ENCODE peak calls at places on chromosome 4, in nine cellular contexts. One of them, this sample, is unnamed.
A peak's percentile ranks its signal among the peaks of the same experiment; 100 is the strongest.

GRCh38 chr4:27973056-27973455 is 1112.4 kb downstream of the STIM2 start:
- DNase-seq in WTC11: no peak
- DNase-seq in NCI-H1694 treated with DMSO at 0.1 percent for 48 hours: no peak
- DNase-seq in KG1: no peak
- DNase-seq in HS-5: no peak
- DNase-seq in nephron progenitor cell: no peak
- DNase-seq in DMS79 treated with DMSO at 0.1 percent for 48 hours: no peak
- DNase-seq in GM12865: no peak
- DNase-seq in activated T-cell treated with anti-CD3 and anti-CD28 coated beads for 48 hours: no peak
- DNase-seq in this sample: no peak

GRCh38 chr4:152458801-152459302 is 77.0 kb downstream of the FBXW7 start:
- DNase-seq in GM12865: peak; percentile 35
- DNase-seq in HS-5: no peak
- DNase-seq in NCI-H1694 treated with DMSO at 0.1 percent for 48 hours: no peak
- DNase-seq in activated T-cell treated with anti-CD3 and anti-CD28 coated beads for 48 hours: no peak
- DNase-seq in nephron progenitor cell: no peak
- DNase-seq in DMS79 treated with DMSO at 0.1 percent for 48 hours: no peak
- DNase-seq in KG1: no peak
- DNase-seq in WTC11: no peak
- DNase-seq in this sample: peak; percentile 24

GRCh38 chr4:152534541-152535231 is 1.2 kb downstream of the FBXW7 start:
- DNase-seq in NCI-H1694 treated with DMSO at 0.1 percent for 48 hours: no peak
- DNase-seq in HS-5: no peak
- DNase-seq in GM12865: peak; percentile 57
- DNase-seq in activated T-cell treated with anti-CD3 and anti-CD28 coated beads for 48 hours: peak; percentile 31
- DNase-seq in WTC11: peak; percentile 41
- DNase-seq in nephron progenitor cell: peak; percentile 59
- DNase-seq in DMS79 treated with DMSO at 0.1 percent for 48 hours: peak; percentile 5
- DNase-seq in KG1: peak; percentile 40
- DNase-seq in this sample: peak; percentile 38

GRCh38 chr4:98452091-98452490 is 190.9 kb downstream of the RAP1GDS1 start:
- DNase-seq in activated T-cell treated with anti-CD3 and anti-CD28 coated beads for 48 hours: no peak
- DNase-seq in GM12865: no peak
- DNase-seq in HS-5: no peak
- DNase-seq in KG1: no peak
- DNase-seq in NCI-H1694 treated with DMSO at 0.1 percent for 48 hours: no peak
- DNase-seq in DMS79 treated with DMSO at 0.1 percent for 48 hours: no peak
- DNase-seq in nephron progenitor cell: no peak
- DNase-seq in WTC11: no peak
- DNase-seq in this sample: no peak

GRCh38 chr4:87985097-87985886 is 9.8 kb downstream of the SPP1 start:
- DNase-seq in activated T-cell treated with anti-CD3 and anti-CD28 coated beads for 48 hours: peak; percentile 16
- DNase-seq in WTC11: peak; percentile 74
- DNase-seq in HS-5: no peak
- DNase-seq in KG1: peak; percentile 41
- DNase-seq in GM12865: peak; percentile 38
- DNase-seq in NCI-H1694 treated with DMSO at 0.1 percent for 48 hours: peak; percentile 45
- DNase-seq in DMS79 treated with DMSO at 0.1 percent for 48 hours: no peak
- DNase-seq in nephron progenitor cell: peak; percentile 46
- DNase-seq in this sample: peak; percentile 17

GRCh38 chr4:30714408-30715031 is 5.6 kb upstream of the PCDH7 start:
- DNase-seq in WTC11: peak; percentile 70
- DNase-seq in activated T-cell treated with anti-CD3 and anti-CD28 coated beads for 48 hours: no peak
- DNase-seq in DMS79 treated with DMSO at 0.1 percent for 48 hours: no peak
- DNase-seq in KG1: no peak
- DNase-seq in GM12865: peak; percentile 28
- DNase-seq in HS-5: no peak
- DNase-seq in nephron progenitor cell: peak; percentile 65
- DNase-seq in NCI-H1694 treated with DMSO at 0.1 percent for 48 hours: peak; percentile 21
- DNase-seq in this sample: no peak

GRCh38 chr4:15004701-15005301 is 2.5 kb downstream of the CPEB2 start:
- DNase-seq in nephron progenitor cell: peak; percentile 46
- DNase-seq in HS-5: no peak
- DNase-seq in KG1: peak; percentile 24
- DNase-seq in DMS79 treated with DMSO at 0.1 percent for 48 hours: no peak
- DNase-seq in GM12865: peak; percentile 76
- DNase-seq in NCI-H1694 treated with DMSO at 0.1 percent for 48 hours: no peak
- DNase-seq in WTC11: peak; percentile 43
- DNase-seq in activated T-cell treated with anti-CD3 and anti-CD28 coated beads for 48 hours: peak; percentile 32
- DNase-seq in this sample: peak; percentile 10

GRCh38 chr4:76607846-76608245 is 172.8 kb downstream of the SHROOM3 start:
- DNase-seq in activated T-cell treated with anti-CD3 and anti-CD28 coated beads for 48 hours: no peak
- DNase-seq in KG1: no peak
- DNase-seq in DMS79 treated with DMSO at 0.1 percent for 48 hours: no peak
- DNase-seq in HS-5: no peak
- DNase-seq in NCI-H1694 treated with DMSO at 0.1 percent for 48 hours: no peak
- DNase-seq in nephron progenitor cell: no peak
- DNase-seq in GM12865: no peak
- DNase-seq in WTC11: no peak
- DNase-seq in this sample: no peak

GRCh38 chr4:156100651-156101050 is 147.0 kb upstream of the CTSO start:
- DNase-seq in DMS79 treated with DMSO at 0.1 percent for 48 hours: no peak
- DNase-seq in NCI-H1694 treated with DMSO at 0.1 percent for 48 hours: no peak
- DNase-seq in WTC11: no peak
- DNase-seq in GM12865: no peak
- DNase-seq in activated T-cell treated with anti-CD3 and anti-CD28 coated beads for 48 hours: no peak
- DNase-seq in nephron progenitor cell: no peak
- DNase-seq in HS-5: no peak
- DNase-seq in KG1: no peak
- DNase-seq in this sample: no peak

GRCh38 chr4:100742045-100742444 is 224.2 kb upstream of the EMCN start:
- DNase-seq in activated T-cell treated with anti-CD3 and anti-CD28 coated beads for 48 hours: no peak
- DNase-seq in WTC11: no peak
- DNase-seq in KG1: no peak
- DNase-seq in HS-5: no peak
- DNase-seq in NCI-H1694 treated with DMSO at 0.1 percent for 48 hours: no peak
- DNase-seq in GM12865: peak; percentile 57
- DNase-seq in DMS79 treated with DMSO at 0.1 percent for 48 hours: no peak
- DNase-seq in nephron progenitor cell: no peak
- DNase-seq in this sample: no peak

GRCh38 chr4:21949073-21949457 is 493 bp upstream of the KCNIP4 start:
- DNase-seq in GM12865: no peak
- DNase-seq in WTC11: no peak
- DNase-seq in nephron progenitor cell: no peak
- DNase-seq in KG1: no peak
- DNase-seq in NCI-H1694 treated with DMSO at 0.1 percent for 48 hours: no peak
- DNase-seq in HS-5: no peak
- DNase-seq in activated T-cell treated with anti-CD3 and anti-CD28 coated beads for 48 hours: no peak
- DNase-seq in DMS79 treated with DMSO at 0.1 percent for 48 hours: no peak
- DNase-seq in this sample: no peak

GRCh38 chr4:140156529-140157171 is 2.7 kb upstream of the MAML3 start:
- DNase-seq in activated T-cell treated with anti-CD3 and anti-CD28 coated beads for 48 hours: no peak
- DNase-seq in WTC11: no peak
- DNase-seq in GM12865: peak; percentile 52
- DNase-seq in NCI-H1694 treated with DMSO at 0.1 percent for 48 hours: no peak
- DNase-seq in DMS79 treated with DMSO at 0.1 percent for 48 hours: no peak
- DNase-seq in KG1: peak; percentile 46
- DNase-seq in HS-5: no peak
- DNase-seq in nephron progenitor cell: no peak
- DNase-seq in this sample: peak; percentile 19

GRCh38 chr4:142801966-142802365 is 44.1 kb downstream of the INPP4B start:
- DNase-seq in WTC11: no peak
- DNase-seq in HS-5: no peak
- DNase-seq in NCI-H1694 treated with DMSO at 0.1 percent for 48 hours: no peak
- DNase-seq in DMS79 treated with DMSO at 0.1 percent for 48 hours: no peak
- DNase-seq in nephron progenitor cell: no peak
- DNase-seq in GM12865: no peak
- DNase-seq in activated T-cell treated with anti-CD3 and anti-CD28 coated beads for 48 hours: no peak
- DNase-seq in KG1: no peak
- DNase-seq in this sample: no peak

GRCh38 chr4:10074767-10075105 is 41.9 kb downstream of the WDR1 start:
- DNase-seq in KG1: no peak
- DNase-seq in GM12865: peak; percentile 9
- DNase-seq in NCI-H1694 treated with DMSO at 0.1 percent for 48 hours: peak; percentile 43
- DNase-seq in activated T-cell treated with anti-CD3 and anti-CD28 coated beads for 48 hours: no peak
- DNase-seq in DMS79 treated with DMSO at 0.1 percent for 48 hours: no peak
- DNase-seq in HS-5: no peak
- DNase-seq in WTC11: peak; percentile 11
- DNase-seq in nephron progenitor cell: no peak
- DNase-seq in this sample: no peak

GRCh38 chr4:61872983-61873382 is 672.9 kb downstream of the ADGRL3 start:
- DNase-seq in activated T-cell treated with anti-CD3 and anti-CD28 coated beads for 48 hours: no peak
- DNase-seq in DMS79 treated with DMSO at 0.1 percent for 48 hours: no peak
- DNase-seq in HS-5: no peak
- DNase-seq in KG1: peak; percentile 38
- DNase-seq in NCI-H1694 treated with DMSO at 0.1 percent for 48 hours: no peak
- DNase-seq in WTC11: no peak
- DNase-seq in nephron progenitor cell: no peak
- DNase-seq in GM12865: no peak
- DNase-seq in this sample: no peak

GRCh38 chr4:112664611-112665010 is 27.7 kb downstream of the LARP7 start:
- DNase-seq in activated T-cell treated with anti-CD3 and anti-CD28 coated beads for 48 hours: no peak
- DNase-seq in nephron progenitor cell: no peak
- DNase-seq in KG1: no peak
- DNase-seq in HS-5: no peak
- DNase-seq in DMS79 treated with DMSO at 0.1 percent for 48 hours: no peak
- DNase-seq in NCI-H1694 treated with DMSO at 0.1 percent for 48 hours: no peak
- DNase-seq in GM12865: no peak
- DNase-seq in WTC11: no peak
- DNase-seq in this sample: no peak

GRCh38 chr4:120694973-120695372 is 227.6 kb downstream of the PRDM5 start:
- DNase-seq in NCI-H1694 treated with DMSO at 0.1 percent for 48 hours: no peak
- DNase-seq in GM12865: no peak
- DNase-seq in HS-5: peak; percentile 42
- DNase-seq in activated T-cell treated with anti-CD3 and anti-CD28 coated beads for 48 hours: no peak
- DNase-seq in WTC11: no peak
- DNase-seq in DMS79 treated with DMSO at 0.1 percent for 48 hours: no peak
- DNase-seq in KG1: no peak
- DNase-seq in nephron progenitor cell: no peak
- DNase-seq in this sample: no peak

GRCh38 chr4:1408418-1408817 is 2.2 kb upstream of the NKX1-1 start:
- DNase-seq in nephron progenitor cell: no peak
- DNase-seq in DMS79 treated with DMSO at 0.1 percent for 48 hours: no peak
- DNase-seq in GM12865: no peak
- DNase-seq in activated T-cell treated with anti-CD3 and anti-CD28 coated beads for 48 hours: no peak
- DNase-seq in NCI-H1694 treated with DMSO at 0.1 percent for 48 hours: peak; percentile 29
- DNase-seq in HS-5: no peak
- DNase-seq in KG1: no peak
- DNase-seq in WTC11: no peak
- DNase-seq in this sample: no peak

GRCh38 chr4:174213734-174214101 is 69.7 kb downstream of the FBXO8 start:
- DNase-seq in WTC11: peak; percentile 21
- DNase-seq in nephron progenitor cell: no peak
- DNase-seq in KG1: no peak
- DNase-seq in activated T-cell treated with anti-CD3 and anti-CD28 coated beads for 48 hours: no peak
- DNase-seq in NCI-H1694 treated with DMSO at 0.1 percent for 48 hours: no peak
- DNase-seq in HS-5: no peak
- DNase-seq in GM12865: no peak
- DNase-seq in DMS79 treated with DMSO at 0.1 percent for 48 hours: no peak
- DNase-seq in this sample: no peak

GRCh38 chr4:986949-987688 is at the start of gene IDUA:
- DNase-seq in DMS79 treated with DMSO at 0.1 percent for 48 hours: no peak
- DNase-seq in nephron progenitor cell: peak; percentile 87
- DNase-seq in activated T-cell treated with anti-CD3 and anti-CD28 coated beads for 48 hours: peak; percentile 84
- DNase-seq in KG1: peak; percentile 40
- DNase-seq in HS-5: peak; percentile 73
- DNase-seq in NCI-H1694 treated with DMSO at 0.1 percent for 48 hours: peak; percentile 37
- DNase-seq in GM12865: peak; percentile 84
- DNase-seq in WTC11: peak; percentile 66
- DNase-seq in this sample: peak; percentile 41

GRCh38 chr4:125368684-125369083 is 53.9 kb downstream of the FAT4 start:
- DNase-seq in KG1: no peak
- DNase-seq in nephron progenitor cell: no peak
- DNase-seq in activated T-cell treated with anti-CD3 and anti-CD28 coated beads for 48 hours: no peak
- DNase-seq in GM12865: no peak
- DNase-seq in HS-5: no peak
- DNase-seq in WTC11: no peak
- DNase-seq in NCI-H1694 treated with DMSO at 0.1 percent for 48 hours: no peak
- DNase-seq in DMS79 treated with DMSO at 0.1 percent for 48 hours: no peak
- DNase-seq in this sample: no peak

GRCh38 chr4:173214661-173215060 is 46.0 kb downstream of the GALNT7 start:
- DNase-seq in DMS79 treated with DMSO at 0.1 percent for 48 hours: peak; percentile 45
- DNase-seq in WTC11: no peak
- DNase-seq in NCI-H1694 treated with DMSO at 0.1 percent for 48 hours: no peak
- DNase-seq in KG1: no peak
- DNase-seq in HS-5: no peak
- DNase-seq in GM12865: no peak
- DNase-seq in activated T-cell treated with anti-CD3 and anti-CD28 coated beads for 48 hours: no peak
- DNase-seq in nephron progenitor cell: no peak
- DNase-seq in this sample: no peak

GRCh38 chr4:2341261-2341841 is 77.1 kb downstream of the ZFYVE28 start:
- DNase-seq in GM12865: no peak
- DNase-seq in NCI-H1694 treated with DMSO at 0.1 percent for 48 hours: no peak
- DNase-seq in activated T-cell treated with anti-CD3 and anti-CD28 coated beads for 48 hours: no peak
- DNase-seq in nephron progenitor cell: no peak
- DNase-seq in WTC11: no peak
- DNase-seq in DMS79 treated with DMSO at 0.1 percent for 48 hours: no peak
- DNase-seq in HS-5: no peak
- DNase-seq in KG1: no peak
- DNase-seq in this sample: no peak

GRCh38 chr4:184940500-184940899 is 77.8 kb upstream of the HELT start:
- DNase-seq in nephron progenitor cell: no peak
- DNase-seq in HS-5: no peak
- DNase-seq in DMS79 treated with DMSO at 0.1 percent for 48 hours: no peak
- DNase-seq in KG1: no peak
- DNase-seq in WTC11: no peak
- DNase-seq in GM12865: no peak
- DNase-seq in NCI-H1694 treated with DMSO at 0.1 percent for 48 hours: no peak
- DNase-seq in activated T-cell treated with anti-CD3 and anti-CD28 coated beads for 48 hours: no peak
- DNase-seq in this sample: no peak

GRCh38 chr4:83535520-83535944 is 376 bp upstream of the GPAT3 start:
- DNase-seq in DMS79 treated with DMSO at 0.1 percent for 48 hours: peak; percentile 29
- DNase-seq in GM12865: peak; percentile 19
- DNase-seq in KG1: no peak
- DNase-seq in WTC11: peak; percentile 46
- DNase-seq in activated T-cell treated with anti-CD3 and anti-CD28 coated beads for 48 hours: peak; percentile 18
- DNase-seq in NCI-H1694 treated with DMSO at 0.1 percent for 48 hours: no peak
- DNase-seq in HS-5: no peak
- DNase-seq in nephron progenitor cell: peak; percentile 31
- DNase-seq in this sample: no peak

GRCh38 chr4:8835521-8836365 is 35.9 kb downstream of the HMX1 start:
- DNase-seq in WTC11: no peak
- DNase-seq in NCI-H1694 treated with DMSO at 0.1 percent for 48 hours: no peak
- DNase-seq in HS-5: no peak
- DNase-seq in KG1: no peak
- DNase-seq in DMS79 treated with DMSO at 0.1 percent for 48 hours: no peak
- DNase-seq in GM12865: no peak
- DNase-seq in nephron progenitor cell: no peak
- DNase-seq in activated T-cell treated with anti-CD3 and anti-CD28 coated beads for 48 hours: no peak
- DNase-seq in this sample: no peak

GRCh38 chr4:80202190-80202711 is 4.9 kb downstream of the PRDM8 start:
- DNase-seq in DMS79 treated with DMSO at 0.1 percent for 48 hours: peak; percentile 21
- DNase-seq in KG1: no peak
- DNase-seq in NCI-H1694 treated with DMSO at 0.1 percent for 48 hours: no peak
- DNase-seq in activated T-cell treated with anti-CD3 and anti-CD28 coated beads for 48 hours: peak; percentile 71
- DNase-seq in nephron progenitor cell: peak; percentile 90
- DNase-seq in HS-5: no peak
- DNase-seq in GM12865: peak; percentile 68
- DNase-seq in WTC11: peak; percentile 85
- DNase-seq in this sample: peak; percentile 32

GRCh38 chr4:118941799-118942198 is 53.1 kb downstream of the SYNPO2 start:
- DNase-seq in DMS79 treated with DMSO at 0.1 percent for 48 hours: no peak
- DNase-seq in nephron progenitor cell: no peak
- DNase-seq in activated T-cell treated with anti-CD3 and anti-CD28 coated beads for 48 hours: no peak
- DNase-seq in NCI-H1694 treated with DMSO at 0.1 percent for 48 hours: no peak
- DNase-seq in WTC11: no peak
- DNase-seq in GM12865: no peak
- DNase-seq in HS-5: no peak
- DNase-seq in KG1: no peak
- DNase-seq in this sample: no peak

GRCh38 chr4:39648827-39649558 is 10.3 kb upstream of the SMIM14 start:
- DNase-seq in DMS79 treated with DMSO at 0.1 percent for 48 hours: no peak
- DNase-seq in activated T-cell treated with anti-CD3 and anti-CD28 coated beads for 48 hours: no peak
- DNase-seq in WTC11: no peak
- DNase-seq in NCI-H1694 treated with DMSO at 0.1 percent for 48 hours: no peak
- DNase-seq in nephron progenitor cell: no peak
- DNase-seq in HS-5: no peak
- DNase-seq in KG1: no peak
- DNase-seq in GM12865: no peak
- DNase-seq in this sample: no peak